ENCODE peak calls at places on chromosomes 13 and 19, in ten cellular contexts. U, Q, D, Y, G, E, N, S, F and A are unnamed samples.

GRCh38 chr19:19434483-19435045 is 29.1 kb downstream of the GATAD2A start:
- DNase-seq in U (no peak), Q (no peak), D (peak; percentile 39), Y (peak; percentile 59), G (no peak), E (no peak), N (no peak), S (no peak), F (no peak), A (no peak)

GRCh38 chr19:21143846-21144245 is 2.0 kb downstream of the ZNF431 start:
- DNase-seq in U (no peak), Q (no peak), D (no peak), Y (no peak), G (no peak), E (no peak), N (peak; percentile 43), S (no peak), F (no peak), A (no peak)

GRCh38 chr19:1935484-1936208 is 5.3 kb upstream of the CSNK1G2 start:
- DNase-seq in U (peak; percentile 62), Q (no peak), D (peak; percentile 28), Y (peak; percentile 65), G (peak; percentile 75), E (peak; percentile 63), N (no peak), S (no peak), F (no peak), A (peak; percentile 21)

GRCh38 chr19:5036733-5037681 is 68.1 kb downstream of the KDM4B start:
- DNase-seq in U (no peak), Q (no peak), D (peak; percentile 72), Y (peak; percentile 47), G (no peak), E (no peak), N (no peak), S (no peak), F (no peak), A (peak; percentile 74)

GRCh38 chr13:85828094-85828684 is 29.0 kb upstream of the SLITRK6 start:
- DNase-seq in U (peak; percentile 6), Q (peak; percentile 30), D (peak; percentile 30), Y (peak; percentile 52), G (peak; percentile 50), E (peak; percentile 47), N (no peak), S (no peak), F (no peak), A (peak; percentile 4)

GRCh38 chr19:48455171-48455907 is at the start of gene KCNJ14:
- DNase-seq in U (no peak), Q (no peak), D (no peak), Y (no peak), G (no peak), E (no peak), N (no peak), S (no peak), F (no peak), A (no peak)

GRCh38 chr13:30748717-30749116 is 13.4 kb downstream of the ALOX5AP start:
- DNase-seq in U (no peak), Q (no peak), D (no peak), Y (no peak), G (no peak), E (no peak), N (no peak), S (no peak), F (no peak), A (no peak)

GRCh38 chr13:102704238-102704750 is 9.4 kb upstream of the METTL21C start:
- DNase-seq in U (no peak), Q (no peak), D (no peak), Y (no peak), G (no peak), E (no peak), N (peak; percentile 31), S (no peak), F (no peak), A (no peak)

GRCh38 chr13:45280751-45281634 is 60.0 kb downstream of the TPT1 start:
- DNase-seq in U (peak; percentile 47), Q (peak; percentile 80), D (peak; percentile 78), Y (peak; percentile 74), G (peak; percentile 48), E (peak; percentile 77), N (peak; percentile 82), S (peak; percentile 72), F (peak; percentile 17), A (peak; percentile 79)

GRCh38 chr13:102141625-102142472 is 260.0 kb downstream of the FGF14 start:
- DNase-seq in U (peak; percentile 4), Q (peak; percentile 30), D (peak; percentile 35), Y (peak; percentile 69), G (peak; percentile 1), E (peak; percentile 46), N (no peak), S (no peak), F (no peak), A (peak; percentile 25)

GRCh38 chr19:58277197-58277596 is 1.6 kb upstream of the ZNF8 start:
- DNase-seq in U (no peak), Q (no peak), D (no peak), Y (no peak), G (no peak), E (no peak), N (no peak), S (no peak), F (no peak), A (no peak)

DNA sequence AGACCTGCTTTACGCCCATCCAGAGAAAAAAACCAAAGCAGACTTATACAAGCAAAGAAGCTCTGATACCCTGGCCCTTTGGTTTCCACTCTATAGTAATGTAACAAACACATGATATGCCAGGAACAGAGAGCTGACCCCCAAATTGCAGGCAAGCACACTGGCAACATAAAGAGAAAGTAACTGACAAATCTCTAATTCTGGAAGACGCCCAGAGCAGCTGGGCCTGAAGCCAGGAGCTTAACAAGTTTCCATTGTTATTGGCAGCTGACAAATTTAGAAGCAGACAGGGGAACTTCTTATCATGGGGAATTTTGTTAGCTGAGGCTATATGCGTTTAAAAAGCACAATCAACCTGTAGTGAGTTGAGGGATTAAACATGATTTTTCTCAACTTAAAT is 158.0 kb downstream of the DLEU7 start:
- DNase-seq in U (no peak), Q (no peak), D (no peak), Y (peak; percentile 21), G (no peak), E (peak; percentile 44), N (peak; percentile 12), S (no peak), F (no peak), A (peak; percentile 97)
- H2AFZ ChIP-seq in U (no peak overlapping the region), Q (no peak overlapping the region), D (no peak overlapping the region), Y (no peak overlapping the region), G (no peak overlapping the region), E (no peak overlapping the region), N (no peak overlapping the region), S (no peak overlapping the region), F (peak overlapping the region; percentile 56), A (peak overlapping the region; percentile 48)

GRCh38 chr19:14310055-14310454 is 71.2 kb upstream of the ADGRE5 start:
- DNase-seq in U (no peak), Q (no peak), D (no peak), Y (no peak), G (no peak), E (no peak), N (no peak), S (no peak), F (no peak), A (no peak)
- H3K4me2 ChIP-seq in U (no peak overlapping the region), Q (no peak overlapping the region), D (no peak overlapping the region), Y (no peak overlapping the region), G (no peak overlapping the region), E (no peak overlapping the region), N (no peak overlapping the region), S (no peak overlapping the region), F (no peak overlapping the region), A (no peak overlapping the region)

GRCh38 chr13:68813397-68813796 is 1294.2 kb upstream of the ATXN8OS start:
- DNase-seq in U (no peak), Q (no peak), D (no peak), Y (no peak), G (no peak), E (no peak), N (no peak), S (no peak), F (no peak), A (no peak)
- H2AFZ ChIP-seq in U (no peak overlapping the region), Q (no peak overlapping the region), D (no peak overlapping the region), Y (no peak overlapping the region), G (no peak overlapping the region), E (peak overlapping the region; percentile 8), N (no peak overlapping the region), S (peak overlapping the region; percentile 7), F (peak overlapping the region; percentile 54), A (no peak overlapping the region)

GRCh38 chr13:98496966-98497365 is 79.9 kb downstream of the STK24 start:
- DNase-seq in U (no peak), Q (no peak), D (no peak), Y (no peak), G (no peak), E (no peak), N (no peak), S (no peak), F (no peak), A (no peak)

GRCh38 chr13:98496239-98496668 is 80.7 kb downstream of the STK24 start:
- DNase-seq in U (peak; percentile 27), Q (no peak), D (peak; percentile 46), Y (peak; percentile 72), G (no peak), E (no peak), N (no peak), S (no peak), F (no peak), A (no peak)

GRCh38 chr13:98493035-98493401 is 83.9 kb downstream of the STK24 start:
- DNase-seq in U (no peak), Q (no peak), D (no peak), Y (peak; percentile 50), G (no peak), E (no peak), N (no peak), S (no peak), F (no peak), A (no peak)

GRCh38 chr13:98494769-98495168 is 82.1 kb downstream of the STK24 start:
- DNase-seq in U (no peak), Q (no peak), D (no peak), Y (no peak), G (no peak), E (no peak), N (no peak), S (no peak), F (no peak), A (no peak)

DNA sequence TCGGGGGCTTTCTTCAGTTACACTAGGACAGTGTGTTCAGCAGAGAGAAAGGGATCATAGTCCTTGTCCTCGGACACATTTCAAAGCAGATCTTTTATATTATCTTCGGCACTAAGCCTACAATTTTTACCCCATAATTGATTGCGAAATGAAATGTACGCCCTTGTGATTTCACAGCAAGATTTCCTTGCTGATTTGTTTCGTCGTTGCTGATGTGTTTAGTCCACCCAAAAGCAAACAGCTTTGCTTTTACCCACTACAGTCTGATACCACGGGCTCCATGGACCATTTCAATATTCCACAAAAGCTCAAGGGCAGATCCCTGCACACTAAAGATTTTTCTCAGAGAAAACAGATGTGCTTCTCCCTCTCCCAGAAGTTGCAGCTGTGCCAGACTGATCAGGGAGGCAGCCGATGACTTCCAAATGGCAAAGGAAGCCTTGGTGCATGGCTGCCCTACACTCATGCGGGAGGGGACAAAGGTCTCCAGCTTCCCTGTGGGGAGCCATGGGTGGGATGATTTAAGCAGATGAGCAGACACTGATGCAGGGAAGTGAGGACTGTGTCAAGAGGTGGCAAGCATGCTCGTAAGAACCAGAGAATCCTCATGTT is 81.2 kb downstream of the STK24 start:
- DNase-seq in U (peak; percentile 42), Q (no peak), D (no peak), Y (peak; percentile 75), G (no peak), E (no peak), N (no peak), S (no peak), F (no peak), A (no peak)
- H3K4me2 ChIP-seq in U (peak overlapping the region; percentile 69), Q (peak overlapping the region; percentile 61), D (peak overlapping the region; percentile 86), Y (peak overlapping the region; percentile 85), G (no peak overlapping the region), E (peak overlapping the region; percentile 3), N (no peak overlapping the region), S (no peak overlapping the region), F (no peak overlapping the region), A (no peak overlapping the region)

GRCh38 chr13:77833331-77833863 is 85.2 kb downstream of the EDNRB start:
- DNase-seq in U (no peak), Q (peak; percentile 57), D (peak; percentile 88), Y (peak; percentile 95), G (no peak), E (no peak), N (no peak), S (no peak), F (no peak), A (no peak)
- H2AFZ ChIP-seq in U (no peak overlapping the region), Q (no peak overlapping the region), D (no peak overlapping the region), Y (no peak overlapping the region), G (no peak overlapping the region), E (no peak overlapping the region), N (no peak overlapping the region), S (no peak overlapping the region), F (peak overlapping the region; percentile 72), A (no peak overlapping the region)